ENCODE peak calls at places on chromosomes 11 and 22, in six cellular contexts. G is spleen; U is dorsolateral prefrontal cortex; K is CD4-positive, CD25-positive, alpha-beta regulatory T cell; T is neuronal stem cell; Y is tibial artery. V is an unnamed sample.

GRCh38 chr11:122705396-122705795 is 49.9 kb downstream of the UBASH3B start:
- DNase-seq in G (no peak), U (no peak), K (no peak), T (no peak), Y (no peak), V (no peak)

GRCh38 chr11:528815-529728 is 6.3 kb downstream of the HRAS start:
- DNase-seq in G (no peak), U (no peak), K (no peak), T (no peak), Y (no peak), V (no peak)

GRCh38 chr22:24592144-24592845 is 578 bp downstream of the LRRC75B start:
- DNase-seq in G (no peak), U (no peak), K (no peak), T (peak), Y (no peak), V (no peak)

GRCh38 chr22:21841422-21841821 is 26.0 kb downstream of the MAPK1 start:
- DNase-seq in G (no peak), U (no peak), K (no peak), T (no peak), Y (no peak), V (no peak)

GRCh38 chr22:35156945-35157344 is 91.0 kb downstream of the ISX start:
- DNase-seq in G (no peak), U (no peak), K (no peak), T (no peak), Y (no peak), V (no peak)

GRCh38 chr11:11072067-11072466 is 214.2 kb upstream of the ZBED5 start:
- DNase-seq in G (no peak), U (no peak), K (no peak), T (no peak), Y (no peak), V (no peak)

GRCh38 chr11:109658169-109658568 is 236.2 kb downstream of the C11orf87 start:
- DNase-seq in G (no peak), U (no peak), K (no peak), T (no peak), Y (no peak), V (no peak)

GRCh38 chr22:36333632-36334031 is 54.1 kb downstream of the MYH9 start:
- DNase-seq in G (no peak), U (no peak), K (no peak), T (no peak), Y (peak), V (no peak)

GRCh38 chr11:64568584-64569140 is 22.4 kb upstream of the SLC22A12 start:
- DNase-seq in G (no peak), U (no peak), K (no peak), T (no peak), Y (no peak), V (no peak)

GRCh38 chr11:123672568-123672967 is 18.1 kb upstream of the SCN3B start:
- DNase-seq in G (no peak), U (peak), K (no peak), T (no peak), Y (no peak), V (no peak)

GRCh38 chr11:20688761-20689160 is 19.4 kb downstream of the NELL1 start:
- DNase-seq in G (no peak), U (no peak), K (no peak), T (no peak), Y (no peak), V (peak)

GRCh38 chr11:102464037-102464436 is 11.5 kb upstream of the TMEM123 start:
- DNase-seq in G (no peak), U (no peak), K (no peak), T (no peak), Y (no peak), V (no peak)

GRCh38 chr11:61969838-61970452 is 2.5 kb upstream of the FTH1 start:
- DNase-seq in G (no peak), U (no peak), K (no peak), T (no peak), Y (no peak), V (peak)

GRCh38 chr11:2420502-2421225 is 20.1 kb downstream of the TSSC4 start:
- DNase-seq in G (peak), U (peak), K (peak), T (peak), Y (no peak), V (peak)

GRCh38 chr11:125945011-125945796 is 640 bp upstream of the VSIG10L2 start:
- DNase-seq in G (no peak), U (no peak), K (no peak), T (no peak), Y (peak), V (no peak)

GRCh38 chr11:45860348-45860747 is 13.1 kb downstream of the CRY2 start:
- DNase-seq in G (no peak), U (no peak), K (no peak), T (no peak), Y (no peak), V (no peak)

GRCh38 chr11:112538529-112538928 is 277.9 kb upstream of the PLET1 start:
- DNase-seq in G (no peak), U (no peak), K (no peak), T (no peak), Y (no peak), V (no peak)

GRCh38 chr11:27347949-27348879 is 14.8 kb downstream of the CCDC34 start:
- DNase-seq in G (no peak), U (no peak), K (no peak), T (peak), Y (no peak), V (no peak)

GRCh38 chr22:36252754-36253522 is at the start of gene APOL1:
- DNase-seq in G (peak), U (no peak), K (peak), T (no peak), Y (no peak), V (peak)

GRCh38 chr11:30381879-30382278 is 59.0 kb downstream of the ARL14EP start:
- DNase-seq in G (no peak), U (no peak), K (no peak), T (no peak), Y (no peak), V (no peak)

GRCh38 chr11:43367382-43368178 is 8.9 kb downstream of the TTC17 start:
- DNase-seq in G (no peak), U (no peak), K (no peak), T (no peak), Y (no peak), V (no peak)

GRCh38 chr11:1160231-1161101 is 2.7 kb downstream of the MUC5AC start:
- DNase-seq in G (peak), U (no peak), K (no peak), T (no peak), Y (peak), V (no peak)

GRCh38 chr22:45424241-45424731 is 10.8 kb downstream of the RIBC2 start:
- DNase-seq in G (peak), U (no peak), K (no peak), T (no peak), Y (peak), V (no peak)

GRCh38 chr11:91921974-91922373 is 302.6 kb upstream of the FAT3 start:
- DNase-seq in G (no peak), U (no peak), K (no peak), T (no peak), Y (no peak), V (no peak)

GRCh38 chr22:30640361-30640760 is 4.8 kb downstream of the SLC35E4 start:
- DNase-seq in G (no peak), U (no peak), K (no peak), T (no peak), Y (no peak), V (no peak)

GRCh38 chr11:68363771-68364170 is 51.4 kb downstream of the LRP5 start:
- DNase-seq in G (no peak), U (no peak), K (no peak), T (no peak), Y (no peak), V (no peak)

GRCh38 chr11:110172666-110173065 is 79.5 kb downstream of the ZC3H12C start:
- DNase-seq in G (no peak), U (no peak), K (no peak), T (no peak), Y (no peak), V (no peak)

GRCh38 chr11:64000026-64000739 is 13.9 kb downstream of the OTUB1 start:
- DNase-seq in G (peak), U (peak), K (peak), T (peak), Y (peak), V (no peak)

DNA sequence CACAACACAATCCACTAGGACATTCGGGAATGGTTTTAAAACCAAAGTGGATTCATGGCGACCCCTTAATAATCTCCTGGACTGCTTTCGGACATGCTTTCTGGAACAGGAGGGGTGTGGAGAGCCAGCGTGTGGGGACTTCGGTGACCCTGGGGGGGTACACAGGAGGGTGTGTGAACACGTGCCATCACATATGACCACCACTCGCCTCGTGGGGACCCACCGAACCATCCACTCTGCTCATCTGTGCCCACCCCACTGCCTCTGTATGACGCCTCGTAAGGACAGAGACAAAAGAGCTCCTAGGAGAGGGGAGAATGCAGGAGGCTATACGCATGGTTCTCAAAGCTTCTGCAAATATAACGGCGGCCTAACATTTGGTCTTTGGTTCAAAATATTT is 8.9 kb downstream of the LTO1 start:
- DNase-seq in G (peak), U (no peak), K (no peak), T (no peak), Y (no peak), V (no peak)
- H3K4me3 ChIP-seq in G (no peak), U (no peak), K (no peak), T (no peak), Y (no peak), V (no peak)

GRCh38 chr11:94128171-94128745 is 383 bp upstream of the PANX1 start:
- DNase-seq in G (peak), U (no peak), K (no peak), T (no peak), Y (peak), V (peak)

GRCh38 chr11:94127632-94128031 is 1.0 kb upstream of the PANX1 start:
- DNase-seq in G (no peak), U (no peak), K (no peak), T (no peak), Y (no peak), V (no peak)

GRCh38 chr11:94129505-94130335 is 1.1 kb downstream of the PANX1 start:
- DNase-seq in G (no peak), U (no peak), K (peak), T (no peak), Y (no peak), V (peak)

GRCh38 chr11:94128746-94129504 is at the start of gene PANX1:
- DNase-seq in G (peak), U (peak), K (peak), T (peak), Y (peak), V (peak)

GRCh38 chr11:94125408-94126120 is 3.1 kb upstream of the PANX1 start:
- DNase-seq in G (no peak), U (no peak), K (no peak), T (no peak), Y (no peak), V (no peak)
- H3K4me3 ChIP-seq in G (no peak), U (no peak), K (no peak), T (no peak), Y (no peak), V (no peak)

DNA sequence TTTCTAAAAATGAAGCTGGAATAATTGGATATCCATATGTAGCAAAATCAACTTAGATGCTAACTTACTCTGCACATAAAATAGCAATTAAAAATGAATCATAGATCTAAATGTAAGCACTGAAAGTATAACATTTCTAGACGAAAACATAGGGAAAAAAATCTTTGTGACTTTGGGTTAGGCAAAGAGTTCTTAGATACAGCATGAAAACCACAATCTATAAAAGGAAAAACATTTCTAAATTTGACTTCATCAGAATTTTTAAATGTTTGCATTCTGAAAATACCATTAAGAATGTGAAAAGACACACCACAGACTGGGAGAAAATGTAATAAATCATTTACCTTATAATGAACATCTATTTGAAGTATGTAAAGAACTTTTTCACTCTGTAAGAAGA is 128.8 kb downstream of the APIP start:
- DNase-seq in G (no peak), U (no peak), K (no peak), T (no peak), Y (no peak), V (no peak)
- H3K4me3 ChIP-seq in G (no peak), U (no peak), K (no peak), T (no peak), Y (no peak), V (no peak)

GRCh38 chr11:65792456-65792855 is 5.6 kb downstream of the OVOL1 start:
- DNase-seq in G (no peak), U (no peak), K (no peak), T (no peak), Y (no peak), V (no peak)

GRCh38 chr11:65790104-65790901 is 3.4 kb downstream of the OVOL1 start:
- DNase-seq in G (no peak), U (no peak), K (no peak), T (no peak), Y (no peak), V (no peak)

GRCh38 chr11:65793144-65793581 is 6.3 kb downstream of the OVOL1 start:
- DNase-seq in G (no peak), U (no peak), K (no peak), T (no peak), Y (no peak), V (no peak)

GRCh38 chr11:65790902-65791650 is 4.2 kb downstream of the OVOL1 start:
- DNase-seq in G (no peak), U (no peak), K (no peak), T (no peak), Y (no peak), V (no peak)

GRCh38 chr11:65791719-65792213 is 4.9 kb downstream of the OVOL1 start:
- DNase-seq in G (peak), U (no peak), K (peak), T (no peak), Y (no peak), V (no peak)
- H3K4me3 ChIP-seq in G (no peak), U (no peak), K (no peak), T (no peak), Y (no peak), V (no peak)

DNA sequence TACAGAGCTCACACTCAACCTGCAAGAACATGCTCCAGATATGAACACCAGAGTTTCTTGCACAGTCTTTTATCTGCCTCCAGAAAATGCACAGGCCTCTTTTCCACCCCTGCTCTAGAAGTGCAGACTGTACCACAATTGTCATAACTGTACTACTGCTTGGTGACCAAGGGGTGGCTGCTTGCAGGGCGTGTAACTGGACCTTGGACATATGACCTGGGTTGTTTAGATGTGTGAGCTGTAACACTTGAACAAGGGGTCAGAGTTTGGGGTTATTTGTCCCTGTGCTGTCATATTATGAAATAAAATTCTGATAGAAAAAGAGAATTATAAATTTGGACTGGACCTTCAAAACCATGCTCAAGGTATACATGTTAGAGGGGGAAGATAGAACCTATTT is 1185.5 kb downstream of the FAM181B start:
- DNase-seq in G (no peak), U (no peak), K (no peak), T (no peak), Y (no peak), V (no peak)
- H3K4me3 ChIP-seq in G (no peak), U (no peak), K (no peak), T (no peak), Y (no peak), V (no peak)

DNA sequence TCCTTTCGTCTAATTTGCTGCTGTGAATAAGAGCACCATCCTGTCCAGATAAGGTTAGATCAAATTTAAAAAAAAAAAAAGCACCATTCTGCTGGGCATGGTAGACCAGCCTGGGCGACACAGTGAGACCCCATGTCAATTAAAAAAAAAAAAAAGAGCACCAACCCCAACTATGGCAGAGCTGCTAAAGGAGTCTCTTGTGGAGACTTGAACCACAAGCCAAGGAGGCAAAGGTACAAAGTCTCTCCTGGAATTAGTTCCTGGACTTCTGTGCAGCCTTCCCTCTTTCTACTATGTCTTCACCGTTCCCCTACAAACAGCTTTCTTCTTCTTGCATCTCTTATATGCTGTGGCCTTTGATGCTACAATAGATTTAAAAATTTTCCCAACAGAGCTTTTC is 1.3 kb downstream of the PIK3C2A start:
- DNase-seq in G (no peak), U (no peak), K (no peak), T (no peak), Y (no peak), V (no peak)
- H3K4me3 ChIP-seq in G (peak), U (peak), K (peak), T (no peak), Y (peak), V (peak)